ENCODE peak calls at places on chromosomes 3 and 15, in seven cellular contexts. One of them, this sample, is unnamed. For H3K4me1, the result is how much of the 10 kb centered on the place peaks cover.

GRCh38 chr3:52481819-52482521 is 13.2 kb upstream of the STAB1 start:
- DNase-seq in left ventricle myocardium inferior: no peak
- DNase-seq in breast epithelium: no peak
- DNase-seq in CD8-positive, alpha-beta T cell: no peak
- DNase-seq in A673: peak
- DNase-seq in heart left ventricle: peak
- DNase-seq in CD4-positive, CD25-positive, alpha-beta regulatory T cell: no peak
- DNase-seq in this sample: peak

GRCh38 chr3:135623558-135623957 is 342.0 kb upstream of the PPP2R3A start:
- DNase-seq in left ventricle myocardium inferior: no peak
- DNase-seq in breast epithelium: no peak
- DNase-seq in CD8-positive, alpha-beta T cell: no peak
- DNase-seq in A673: no peak
- DNase-seq in heart left ventricle: no peak
- DNase-seq in CD4-positive, CD25-positive, alpha-beta regulatory T cell: no peak
- DNase-seq in this sample: no peak

GRCh38 chr3:195080571-195081141 is 190.3 kb downstream of the XXYLT1 start:
- DNase-seq in left ventricle myocardium inferior: peak
- DNase-seq in breast epithelium: peak
- DNase-seq in CD8-positive, alpha-beta T cell: no peak
- DNase-seq in A673: no peak
- DNase-seq in heart left ventricle: peak
- DNase-seq in CD4-positive, CD25-positive, alpha-beta regulatory T cell: no peak
- DNase-seq in this sample: no peak

GRCh38 chr3:20043398-20043797 is 3.2 kb downstream of the KAT2B start:
- DNase-seq in left ventricle myocardium inferior: peak
- DNase-seq in breast epithelium: peak
- DNase-seq in CD8-positive, alpha-beta T cell: peak
- DNase-seq in A673: no peak
- DNase-seq in heart left ventricle: peak
- DNase-seq in CD4-positive, CD25-positive, alpha-beta regulatory T cell: peak
- DNase-seq in this sample: peak

GRCh38 chr15:68471552-68471951 is 39.6 kb upstream of the ITGA11 start:
- DNase-seq in left ventricle myocardium inferior: no peak
- DNase-seq in breast epithelium: no peak
- DNase-seq in CD8-positive, alpha-beta T cell: no peak
- DNase-seq in A673: no peak
- DNase-seq in heart left ventricle: no peak
- DNase-seq in CD4-positive, CD25-positive, alpha-beta regulatory T cell: no peak
- DNase-seq in this sample: peak

GRCh38 chr15:101091080-101092017 is 160.5 kb downstream of the CHSY1 start:
- DNase-seq in left ventricle myocardium inferior: peak
- DNase-seq in breast epithelium: no peak
- DNase-seq in CD8-positive, alpha-beta T cell: no peak
- DNase-seq in A673: no peak
- DNase-seq in heart left ventricle: peak
- DNase-seq in CD4-positive, CD25-positive, alpha-beta regulatory T cell: no peak
- DNase-seq in this sample: no peak

GRCh38 chr3:146052791-146053310 is 108.1 kb downstream of the PLOD2 start:
- DNase-seq in left ventricle myocardium inferior: no peak
- DNase-seq in breast epithelium: no peak
- DNase-seq in CD8-positive, alpha-beta T cell: no peak
- DNase-seq in A673: no peak
- DNase-seq in heart left ventricle: no peak
- DNase-seq in CD4-positive, CD25-positive, alpha-beta regulatory T cell: no peak
- DNase-seq in this sample: no peak

GRCh38 chr15:51874751-51875644 is 45.5 kb downstream of the TMOD3 start:
- DNase-seq in left ventricle myocardium inferior: no peak
- DNase-seq in breast epithelium: no peak
- DNase-seq in CD8-positive, alpha-beta T cell: no peak
- DNase-seq in A673: peak
- DNase-seq in heart left ventricle: no peak
- DNase-seq in CD4-positive, CD25-positive, alpha-beta regulatory T cell: no peak
- DNase-seq in this sample: peak

GRCh38 chr3:122728186-122728585 is 47.5 kb downstream of the PARP14 start:
- DNase-seq in left ventricle myocardium inferior: no peak
- DNase-seq in breast epithelium: no peak
- DNase-seq in CD8-positive, alpha-beta T cell: no peak
- DNase-seq in A673: no peak
- DNase-seq in heart left ventricle: no peak
- DNase-seq in CD4-positive, CD25-positive, alpha-beta regulatory T cell: no peak
- DNase-seq in this sample: no peak

GRCh38 chr15:51450001-51450400 is 108.5 kb downstream of the GLDN start:
- DNase-seq in left ventricle myocardium inferior: no peak
- DNase-seq in breast epithelium: no peak
- DNase-seq in CD8-positive, alpha-beta T cell: no peak
- DNase-seq in A673: no peak
- DNase-seq in heart left ventricle: no peak
- DNase-seq in CD4-positive, CD25-positive, alpha-beta regulatory T cell: no peak
- DNase-seq in this sample: no peak

DNA sequence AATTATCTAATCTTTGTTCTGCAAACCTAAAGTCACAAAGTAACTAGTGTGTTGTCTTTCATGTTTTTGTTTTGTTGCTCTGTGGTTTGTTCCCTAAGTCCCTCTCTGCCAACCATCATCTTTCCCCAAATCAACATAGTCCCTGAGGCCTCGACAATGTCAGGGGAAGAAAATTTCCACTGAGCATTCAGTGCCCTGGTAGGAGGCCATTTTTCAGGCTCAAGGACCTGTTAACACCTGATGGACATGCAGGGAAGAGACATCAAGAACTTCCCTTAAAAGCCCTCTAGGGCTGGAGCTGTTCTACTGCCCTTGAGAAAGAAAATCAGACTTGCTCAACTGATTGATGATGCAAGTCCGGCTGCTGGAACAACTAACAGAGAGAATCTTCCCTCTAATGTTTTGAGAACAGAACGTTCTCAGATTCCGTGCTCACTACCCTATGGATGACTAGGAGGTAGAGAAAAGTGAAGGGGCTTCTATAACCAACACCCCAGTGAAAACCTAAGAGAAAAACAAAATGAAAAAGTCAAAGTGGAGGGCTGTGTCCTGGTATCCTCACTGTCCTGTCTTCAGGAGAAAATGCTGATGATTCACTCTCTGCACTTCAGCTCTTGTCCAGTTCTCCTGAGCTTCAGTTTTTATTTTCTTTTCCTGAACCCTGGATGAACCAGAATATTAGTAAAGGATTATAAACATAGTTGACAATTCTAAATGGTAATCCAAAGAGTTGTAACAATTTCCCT is 373.1 kb downstream of the FOXP1 start:
- DNase-seq in left ventricle myocardium inferior: no peak
- DNase-seq in breast epithelium: peak
- DNase-seq in CD8-positive, alpha-beta T cell: no peak
- DNase-seq in A673: no peak
- DNase-seq in heart left ventricle: no peak
- DNase-seq in CD4-positive, CD25-positive, alpha-beta regulatory T cell: no peak
- DNase-seq in this sample: no peak
- H3K4me3 ChIP-seq in left ventricle myocardium inferior: no peak
- H3K4me3 ChIP-seq in breast epithelium: no peak
- H3K4me3 ChIP-seq in CD8-positive, alpha-beta T cell: no peak
- H3K4me3 ChIP-seq in A673: no peak
- H3K4me3 ChIP-seq in heart left ventricle: no peak
- H3K4me3 ChIP-seq in CD4-positive, CD25-positive, alpha-beta regulatory T cell: no peak
- H3K4me3 ChIP-seq in this sample: no peak

GRCh38 chr15:78604420-78604819 is 16.4 kb downstream of the CHRNA3 start:
- DNase-seq in left ventricle myocardium inferior: no peak
- DNase-seq in breast epithelium: no peak
- DNase-seq in CD8-positive, alpha-beta T cell: no peak
- DNase-seq in A673: no peak
- DNase-seq in heart left ventricle: no peak
- DNase-seq in CD4-positive, CD25-positive, alpha-beta regulatory T cell: no peak
- DNase-seq in this sample: no peak

GRCh38 chr15:78605680-78606079 is 15.1 kb downstream of the CHRNA3 start:
- DNase-seq in left ventricle myocardium inferior: no peak
- DNase-seq in breast epithelium: no peak
- DNase-seq in CD8-positive, alpha-beta T cell: no peak
- DNase-seq in A673: no peak
- DNase-seq in heart left ventricle: no peak
- DNase-seq in CD4-positive, CD25-positive, alpha-beta regulatory T cell: no peak
- DNase-seq in this sample: no peak

DNA sequence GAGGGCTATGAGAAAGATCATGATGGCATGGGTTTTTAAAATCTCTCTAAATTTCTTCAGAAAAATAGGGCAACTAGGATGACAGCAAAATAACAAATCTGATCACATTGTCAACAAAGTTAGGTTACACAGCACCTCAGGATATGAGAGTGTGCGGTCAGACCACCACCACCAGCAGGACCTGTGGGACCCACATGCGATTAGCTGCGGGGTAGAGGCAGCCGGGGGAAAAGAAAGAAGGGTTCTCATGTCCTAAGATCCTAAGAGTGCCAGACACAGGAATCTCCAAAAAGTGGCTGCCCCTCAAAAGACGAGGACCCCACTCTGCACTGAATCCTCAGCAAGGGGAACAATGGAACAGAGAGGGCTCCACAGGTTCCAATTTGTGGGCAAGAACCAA is 15.6 kb downstream of the CHRNA3 start:
- DNase-seq in left ventricle myocardium inferior: no peak
- DNase-seq in breast epithelium: no peak
- DNase-seq in CD8-positive, alpha-beta T cell: no peak
- DNase-seq in A673: no peak
- DNase-seq in heart left ventricle: no peak
- DNase-seq in CD4-positive, CD25-positive, alpha-beta regulatory T cell: no peak
- DNase-seq in this sample: no peak
- H3K4me1 ChIP-seq in left ventricle myocardium inferior: under half
- H3K4me1 ChIP-seq in breast epithelium: under half
- H3K4me1 ChIP-seq in CD8-positive, alpha-beta T cell: under half
- H3K4me1 ChIP-seq in A673: under half
- H3K4me1 ChIP-seq in heart left ventricle: under half
- H3K4me1 ChIP-seq in CD4-positive, CD25-positive, alpha-beta regulatory T cell: under half
- H3K4me1 ChIP-seq in this sample: under half

GRCh38 chr3:73624363-73625123 is at the start of gene PDZRN3:
- DNase-seq in left ventricle myocardium inferior: peak
- DNase-seq in breast epithelium: peak
- DNase-seq in CD8-positive, alpha-beta T cell: no peak
- DNase-seq in A673: peak
- DNase-seq in heart left ventricle: peak
- DNase-seq in CD4-positive, CD25-positive, alpha-beta regulatory T cell: no peak
- DNase-seq in this sample: peak

GRCh38 chr3:73622135-73622534 is 2.6 kb downstream of the PDZRN3 start:
- DNase-seq in left ventricle myocardium inferior: peak
- DNase-seq in breast epithelium: no peak
- DNase-seq in CD8-positive, alpha-beta T cell: no peak
- DNase-seq in A673: no peak
- DNase-seq in heart left ventricle: peak
- DNase-seq in CD4-positive, CD25-positive, alpha-beta regulatory T cell: no peak
- DNase-seq in this sample: peak

GRCh38 chr3:73623316-73623715 is 1.4 kb downstream of the PDZRN3 start:
- DNase-seq in left ventricle myocardium inferior: peak
- DNase-seq in breast epithelium: no peak
- DNase-seq in CD8-positive, alpha-beta T cell: no peak
- DNase-seq in A673: no peak
- DNase-seq in heart left ventricle: peak
- DNase-seq in CD4-positive, CD25-positive, alpha-beta regulatory T cell: no peak
- DNase-seq in this sample: no peak

GRCh38 chr3:73623996-73624362 is 762 bp downstream of the PDZRN3 start:
- DNase-seq in left ventricle myocardium inferior: peak
- DNase-seq in breast epithelium: no peak
- DNase-seq in CD8-positive, alpha-beta T cell: no peak
- DNase-seq in A673: peak
- DNase-seq in heart left ventricle: peak
- DNase-seq in CD4-positive, CD25-positive, alpha-beta regulatory T cell: no peak
- DNase-seq in this sample: peak

GRCh38 chr3:73625124-73625665 is 454 bp upstream of the PDZRN3 start:
- DNase-seq in left ventricle myocardium inferior: peak
- DNase-seq in breast epithelium: peak
- DNase-seq in CD8-positive, alpha-beta T cell: no peak
- DNase-seq in A673: peak
- DNase-seq in heart left ventricle: peak
- DNase-seq in CD4-positive, CD25-positive, alpha-beta regulatory T cell: no peak
- DNase-seq in this sample: peak
- H3K4me3 ChIP-seq in left ventricle myocardium inferior: peak
- H3K4me3 ChIP-seq in breast epithelium: peak
- H3K4me3 ChIP-seq in CD8-positive, alpha-beta T cell: no peak
- H3K4me3 ChIP-seq in A673: peak
- H3K4me3 ChIP-seq in heart left ventricle: peak
- H3K4me3 ChIP-seq in CD4-positive, CD25-positive, alpha-beta regulatory T cell: no peak
- H3K4me3 ChIP-seq in this sample: peak

GRCh38 chr15:58762731-58763130 is 8.4 kb upstream of the MINDY2 start:
- DNase-seq in left ventricle myocardium inferior: no peak
- DNase-seq in breast epithelium: no peak
- DNase-seq in CD8-positive, alpha-beta T cell: no peak
- DNase-seq in A673: no peak
- DNase-seq in heart left ventricle: no peak
- DNase-seq in CD4-positive, CD25-positive, alpha-beta regulatory T cell: no peak
- DNase-seq in this sample: no peak

GRCh38 chr15:58770519-58770856 is 614 bp upstream of the MINDY2 start:
- DNase-seq in left ventricle myocardium inferior: no peak
- DNase-seq in breast epithelium: no peak
- DNase-seq in CD8-positive, alpha-beta T cell: no peak
- DNase-seq in A673: no peak
- DNase-seq in heart left ventricle: no peak
- DNase-seq in CD4-positive, CD25-positive, alpha-beta regulatory T cell: no peak
- DNase-seq in this sample: no peak

GRCh38 chr15:58764468-58764867 is 6.6 kb upstream of the MINDY2 start:
- DNase-seq in left ventricle myocardium inferior: no peak
- DNase-seq in breast epithelium: no peak
- DNase-seq in CD8-positive, alpha-beta T cell: no peak
- DNase-seq in A673: no peak
- DNase-seq in heart left ventricle: no peak
- DNase-seq in CD4-positive, CD25-positive, alpha-beta regulatory T cell: no peak
- DNase-seq in this sample: no peak

GRCh38 chr15:58762285-58762684 is 8.8 kb upstream of the MINDY2 start:
- DNase-seq in left ventricle myocardium inferior: no peak
- DNase-seq in breast epithelium: no peak
- DNase-seq in CD8-positive, alpha-beta T cell: no peak
- DNase-seq in A673: no peak
- DNase-seq in heart left ventricle: no peak
- DNase-seq in CD4-positive, CD25-positive, alpha-beta regulatory T cell: no peak
- DNase-seq in this sample: no peak

GRCh38 chr15:58766290-58766689 is 4.8 kb upstream of the MINDY2 start:
- DNase-seq in left ventricle myocardium inferior: no peak
- DNase-seq in breast epithelium: no peak
- DNase-seq in CD8-positive, alpha-beta T cell: no peak
- DNase-seq in A673: no peak
- DNase-seq in heart left ventricle: no peak
- DNase-seq in CD4-positive, CD25-positive, alpha-beta regulatory T cell: no peak
- DNase-seq in this sample: no peak
- H3K4me1 ChIP-seq in left ventricle myocardium inferior: under half
- H3K4me1 ChIP-seq in breast epithelium: under half
- H3K4me1 ChIP-seq in CD8-positive, alpha-beta T cell: under half
- H3K4me1 ChIP-seq in A673: under half
- H3K4me1 ChIP-seq in heart left ventricle: under half
- H3K4me1 ChIP-seq in CD4-positive, CD25-positive, alpha-beta regulatory T cell: under half
- H3K4me1 ChIP-seq in this sample: under half